ENCODE peak calls at places on chromosomes 13 and 19, in ten cellular contexts. N, O, R, Y, V, F, G, C, E and S are unnamed samples.

GRCh38 chr19:13396256-13397080 is 109.8 kb downstream of the CACNA1A start:
- DNase-seq in Y (peak), E (peak), R (peak), G (peak), V (no peak), F (peak), O (peak), N (peak), C (no peak), S (no peak)

GRCh38 chr13:53255795-53256194 is 227.2 kb downstream of the OLFM4 start:
- DNase-seq in R (no peak), F (no peak), O (no peak), E (no peak), Y (no peak), C (no peak), N (no peak), G (no peak), V (no peak), S (no peak)

GRCh38 chr13:34943675-34944634 is 1.9 kb downstream of the NBEA start:
- DNase-seq in Y (no peak), F (no peak), N (no peak), G (peak), C (no peak), O (no peak), V (peak), R (no peak), E (no peak), S (peak)

GRCh38 chr13:101773062-101773461 is 320.6 kb downstream of the ITGBL1 start:
- DNase-seq in R (no peak), V (no peak), F (no peak), N (no peak), G (no peak), O (no peak), C (no peak), Y (no peak), E (no peak), S (no peak)

GRCh38 chr19:5990289-5990797 is 12.4 kb upstream of the RANBP3 start:
- DNase-seq in F (no peak), Y (no peak), G (peak), N (no peak), V (no peak), R (peak), O (no peak), E (no peak), C (no peak), S (no peak)

GRCh38 chr13:43792456-43792855 is 5.7 kb upstream of the ENOX1 start:
- DNase-seq in O (no peak), G (peak), Y (no peak), V (no peak), E (no peak), R (no peak), N (no peak), C (no peak), F (no peak), S (no peak)

GRCh38 chr19:19719798-19720197 is 13.1 kb downstream of the ZNF14 start:
- DNase-seq in R (no peak), N (no peak), C (no peak), O (no peak), V (no peak), F (no peak), E (no peak), G (no peak), Y (no peak), S (no peak)

GRCh38 chr13:48457578-48458242 is 44.8 kb upstream of the LPAR6 start:
- DNase-seq in E (no peak), Y (no peak), V (no peak), R (no peak), O (no peak), N (no peak), C (no peak), G (no peak), F (no peak), S (no peak)

GRCh38 chr13:62185631-62186256 is 770.1 kb upstream of the PCDH20 start:
- DNase-seq in Y (no peak), C (no peak), F (no peak), G (no peak), R (no peak), V (no peak), O (no peak), N (no peak), E (no peak), S (no peak)

GRCh38 chr19:927707-928401 is 2.0 kb downstream of the ARID3A start:
- DNase-seq in Y (no peak), C (no peak), F (no peak), R (no peak), O (no peak), E (no peak), G (no peak), N (no peak), V (no peak), S (no peak)

GRCh38 chr19:15986694-15987093 is 37.9 kb downstream of the OR10H4 start:
- DNase-seq in R (no peak), Y (no peak), F (no peak), O (no peak), C (no peak), V (no peak), G (no peak), N (no peak), E (no peak), S (no peak)

GRCh38 chr13:93411281-93411680 is 184.7 kb downstream of the GPC6 start:
- DNase-seq in C (no peak), Y (no peak), F (no peak), E (no peak), O (no peak), N (no peak), V (no peak), R (no peak), G (no peak), S (no peak)

GRCh38 chr19:644363-644762 is 4.7 kb downstream of the FGF22 start:
- DNase-seq in E (no peak), V (no peak), R (no peak), C (no peak), Y (no peak), O (no peak), G (no peak), N (no peak), F (no peak), S (no peak)

GRCh38 chr13:41516166-41516565 is 58.8 kb downstream of the RGCC start:
- DNase-seq in F (no peak), V (no peak), R (no peak), O (no peak), C (no peak), N (no peak), Y (no peak), G (no peak), E (no peak), S (no peak)

GRCh38 chr13:109271991-109272454 is 514.4 kb downstream of the IRS2 start:
- DNase-seq in O (no peak), C (no peak), R (no peak), N (no peak), E (no peak), F (no peak), Y (no peak), V (no peak), G (peak), S (no peak)

GRCh38 chr13:65414187-65414586 is 1815.9 kb downstream of the PCDH9 start:
- DNase-seq in C (no peak), R (no peak), E (no peak), V (no peak), G (no peak), O (no peak), N (no peak), F (no peak), Y (no peak), S (no peak)

GRCh38 chr13:80550856-80551532 is 210.1 kb upstream of the SPRY2 start:
- DNase-seq in R (peak), V (no peak), F (no peak), N (no peak), G (no peak), E (no peak), Y (no peak), O (no peak), C (no peak), S (no peak)

GRCh38 chr19:39641773-39642172 is 13.9 kb upstream of the LGALS16 start:
- DNase-seq in N (no peak), V (no peak), C (no peak), O (no peak), R (no peak), F (no peak), G (no peak), E (no peak), Y (no peak), S (no peak)

GRCh38 chr19:5782945-5783919 is 1.3 kb downstream of the PRR22 start:
- DNase-seq in E (no peak), F (no peak), V (no peak), N (no peak), R (peak), G (no peak), O (no peak), C (no peak), Y (no peak), S (no peak)

GRCh38 chr19:12801466-12802266 is at the start of the genes PRDX2 and THSD8:
- DNase-seq in V (peak), G (peak), Y (peak), N (peak), R (peak), F (peak), E (peak), C (peak), O (peak), S (peak)

GRCh38 chr19:996051-996838 is 4.0 kb upstream of the GRIN3B start:
- DNase-seq in N (peak), V (peak), Y (peak), E (peak), R (peak), G (peak), F (no peak), O (peak), C (peak), S (no peak)

GRCh38 chr13:42405665-42406390 is 133.9 kb downstream of the AKAP11 start:
- DNase-seq in C (no peak), N (no peak), E (peak), V (peak), R (no peak), F (no peak), O (no peak), G (peak), Y (peak), S (peak)

GRCh38 chr19:48403606-48404005 is 10.1 kb downstream of the GRIN2D start:
- DNase-seq in F (no peak), C (no peak), Y (peak), G (peak), O (no peak), R (peak), V (peak), E (peak), N (peak), S (peak)

GRCh38 chr13:24008679-24009078 is 111.4 kb upstream of the C1QTNF9B start:
- DNase-seq in R (no peak), F (no peak), C (no peak), N (no peak), Y (no peak), E (peak), G (peak), V (no peak), O (no peak), S (no peak)

GRCh38 chr13:57631607-57632275 is at the start of gene PCDH17:
- DNase-seq in N (no peak), E (no peak), V (peak), R (no peak), Y (peak), G (no peak), O (peak), F (peak), C (peak), S (peak)

GRCh38 chr13:66214467-66214866 is 1015.7 kb downstream of the PCDH9 start:
- DNase-seq in G (no peak), E (no peak), V (no peak), C (no peak), Y (no peak), F (no peak), N (no peak), R (no peak), O (no peak), S (no peak)

GRCh38 chr19:39223703-39224279 is 19.7 kb upstream of the SYCN start:
- DNase-seq in N (no peak), G (peak), C (no peak), O (no peak), R (peak), Y (peak), F (no peak), E (peak), V (peak), S (no peak)

GRCh38 chr13:72217142-72217541 is 350.1 kb upstream of the DACH1 start:
- DNase-seq in E (no peak), N (no peak), O (no peak), R (no peak), Y (no peak), V (no peak), C (no peak), G (no peak), F (no peak), S (no peak)
- TF ChIP-seq CTCF in E (no peak), N (no peak), O (no peak), R (no peak), Y (no peak), V (no peak), C (no peak), G (no peak), F (no peak), S (no peak)

GRCh38 chr19:4675346-4675745 is 5.2 kb upstream of the MYDGF start:
- DNase-seq in N (no peak), E (no peak), Y (no peak), C (no peak), G (no peak), V (no peak), R (no peak), F (no peak), O (peak), S (no peak)

GRCh38 chr19:4673726-4674125 is 3.6 kb upstream of the MYDGF start:
- DNase-seq in Y (no peak), R (no peak), E (no peak), G (no peak), O (no peak), C (no peak), V (no peak), N (no peak), F (no peak), S (no peak)

GRCh38 chr19:4678881-4679379 is 8.8 kb upstream of the MYDGF start:
- DNase-seq in R (peak), V (no peak), C (no peak), Y (peak), N (no peak), G (peak), O (no peak), E (no peak), F (no peak), S (no peak)

GRCh38 chr19:4679416-4679815 is 9.3 kb upstream of the MYDGF start:
- DNase-seq in V (no peak), N (no peak), O (no peak), G (no peak), F (no peak), E (no peak), Y (no peak), C (no peak), R (peak), S (no peak)

DNA sequence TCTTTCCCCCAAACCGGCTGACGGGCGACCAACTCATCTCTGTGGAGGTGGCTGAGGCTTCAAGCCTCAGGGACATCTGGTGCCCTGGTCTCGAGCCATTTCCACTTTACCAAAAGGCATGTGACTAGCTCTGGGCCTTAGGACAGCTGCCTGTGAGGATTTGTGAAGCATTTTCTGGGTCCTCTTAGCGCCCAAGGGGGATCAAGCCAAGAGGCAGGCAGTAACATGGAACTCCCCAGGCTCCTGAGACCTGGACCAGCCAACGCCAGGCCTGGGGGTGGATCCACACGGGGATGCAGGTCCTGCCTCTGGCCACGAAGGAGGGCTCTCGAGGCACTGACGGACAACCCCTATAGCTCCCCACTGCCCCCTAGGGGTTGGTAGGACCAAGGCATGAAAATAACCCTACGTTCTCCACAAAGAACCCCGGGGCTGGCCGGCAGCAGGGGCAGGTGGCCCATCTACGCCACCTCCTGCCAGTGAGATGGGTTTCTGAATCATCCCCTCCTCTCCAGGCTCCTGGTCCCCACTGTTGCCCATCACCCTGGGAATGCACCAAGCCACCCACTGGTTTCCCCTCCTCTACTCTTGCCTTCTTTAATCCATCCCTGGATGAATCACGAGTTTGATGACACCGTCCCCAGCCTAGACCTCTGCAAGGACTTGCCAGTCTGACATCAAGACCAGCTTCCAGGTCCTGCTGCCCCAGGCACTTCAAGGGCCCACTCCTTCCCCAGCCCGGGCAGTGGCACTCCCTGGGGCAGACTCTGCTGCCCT is 7.0 kb upstream of the MYDGF start:
- DNase-seq in E (peak), Y (peak), G (peak), F (no peak), C (peak), V (no peak), O (peak), R (peak), N (peak), S (peak)
- TF ChIP-seq CTCF in E (peak), Y (peak), G (peak), F (peak), C (peak), V (peak), O (peak), R (peak), N (peak), S (no peak)

GRCh38 chr13:97757807-97758206 is 195.7 kb upstream of the IPO5 start:
- DNase-seq in G (no peak), V (no peak), N (no peak), R (no peak), O (no peak), C (no peak), F (no peak), Y (no peak), E (no peak), S (no peak)

GRCh38 chr13:97751477-97751876 is 202.0 kb upstream of the IPO5 start:
- DNase-seq in V (no peak), E (no peak), Y (no peak), F (no peak), N (no peak), G (no peak), R (no peak), C (no peak), O (no peak), S (no peak)

GRCh38 chr13:97758317-97758716 is 195.2 kb upstream of the IPO5 start:
- DNase-seq in E (no peak), G (no peak), R (no peak), C (no peak), N (no peak), Y (no peak), O (no peak), V (no peak), F (no peak), S (no peak)

GRCh38 chr13:97753269-97753668 is 200.2 kb upstream of the IPO5 start:
- DNase-seq in V (no peak), N (no peak), Y (no peak), E (no peak), R (no peak), F (no peak), G (no peak), C (no peak), O (no peak), S (no peak)

GRCh38 chr13:97753942-97754670 is 199.4 kb upstream of the IPO5 start:
- DNase-seq in N (no peak), C (no peak), O (no peak), E (no peak), V (no peak), Y (no peak), F (no peak), R (peak), G (no peak), S (no peak)
- TF ChIP-seq CTCF in N (no peak), C (no peak), O (no peak), E (no peak), V (peak), Y (no peak), F (no peak), R (peak), G (no peak), S (no peak)

GRCh38 chr13:111609631-111610030 is 289.2 kb downstream of the TEX29 start:
- DNase-seq in F (no peak), C (no peak), E (no peak), O (no peak), Y (no peak), V (no peak), R (no peak), N (no peak), G (no peak), S (no peak)

GRCh38 chr13:111599791-111600190 is 279.3 kb downstream of the TEX29 start:
- DNase-seq in F (no peak), V (no peak), Y (no peak), N (no peak), R (no peak), O (no peak), E (no peak), C (no peak), G (no peak), S (no peak)

GRCh38 chr13:111602874-111603273 is 282.4 kb downstream of the TEX29 start:
- DNase-seq in E (no peak), G (no peak), R (no peak), C (no peak), O (no peak), V (no peak), F (no peak), Y (no peak), N (no peak), S (no peak)

GRCh38 chr13:111598751-111599150 is 278.3 kb downstream of the TEX29 start:
- DNase-seq in F (no peak), R (no peak), V (no peak), E (no peak), O (no peak), C (no peak), Y (no peak), N (no peak), G (no peak), S (no peak)

DNA sequence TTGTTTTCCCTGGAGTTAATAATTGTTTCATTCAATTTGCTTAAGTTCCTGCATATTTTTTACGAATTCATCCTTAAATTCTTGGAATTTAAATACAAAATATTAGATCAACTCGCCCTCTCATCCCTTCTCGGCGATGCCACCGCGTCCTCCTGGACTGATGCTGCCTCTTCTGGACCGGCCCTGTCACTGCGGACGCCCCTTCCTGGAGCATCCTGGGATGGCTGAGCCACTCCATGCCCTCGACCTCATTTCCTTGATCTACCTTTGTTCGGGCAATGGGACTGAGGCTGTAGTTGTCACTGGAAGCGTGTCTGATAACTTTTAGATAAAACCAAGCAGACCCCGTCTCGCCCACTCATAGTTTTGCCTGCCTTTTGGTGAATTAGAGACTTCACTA is 283.6 kb downstream of the TEX29 start:
- DNase-seq in E (no peak), V (no peak), R (no peak), G (no peak), Y (no peak), O (no peak), F (no peak), C (no peak), N (no peak), S (no peak)
- TF ChIP-seq CTCF in E (no peak), V (no peak), R (no peak), G (no peak), Y (no peak), O (no peak), F (no peak), C (no peak), N (no peak), S (no peak)

DNA sequence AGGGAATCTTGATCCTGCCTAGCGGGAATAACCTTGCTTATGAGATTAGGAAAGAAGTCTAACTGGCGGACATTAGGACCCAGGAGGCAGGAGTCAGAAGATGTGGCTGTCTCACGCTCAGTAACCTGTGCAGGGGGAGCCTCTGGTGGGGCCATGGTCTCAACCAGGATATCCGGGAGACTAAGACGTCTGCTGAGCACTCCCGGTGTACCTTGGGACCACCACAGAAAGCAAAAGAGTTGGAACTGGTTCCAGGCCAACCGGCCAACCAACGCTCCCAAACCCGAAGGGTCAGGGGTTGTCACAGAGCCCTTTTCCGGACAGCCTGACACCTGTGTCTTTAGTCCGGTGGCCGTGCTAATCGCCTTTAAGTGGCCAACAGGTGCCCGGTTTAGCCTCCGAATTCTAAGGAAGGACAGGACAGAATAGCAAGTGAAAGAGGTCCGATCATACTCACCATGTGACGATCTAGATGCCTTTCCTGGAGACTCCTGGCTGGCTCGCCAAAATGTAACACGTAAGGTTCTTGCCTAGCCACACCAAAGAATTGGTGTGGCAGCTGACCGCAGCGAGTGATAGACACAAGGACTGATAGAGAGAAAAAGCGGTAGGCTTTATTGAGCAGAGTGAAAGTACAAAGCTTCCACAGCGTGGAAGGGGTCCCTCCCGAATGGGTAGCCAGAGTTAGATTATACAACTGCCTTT is 103.9 kb upstream of the DIAPH3 start:
- DNase-seq in E (no peak), C (no peak), V (no peak), G (no peak), O (peak), R (no peak), Y (no peak), N (peak), F (no peak), S (peak)
- TF ChIP-seq CTCF in E (no peak), C (no peak), V (no peak), G (no peak), O (no peak), R (no peak), Y (no peak), N (no peak), F (no peak), S (no peak)